ENCODE peak calls at places on chromosomes 7 and 10, in nine cellular contexts. K, R, M, I, O, A, P, U and Y are unnamed samples.

GRCh38 chr10:81146436-81146835 is 608.7 kb downstream of the SH2D4B start:
- DNase-seq in K (no peak), R (no peak), M (no peak), I (no peak), O (no peak), A (no peak), P (no peak), U (no peak), Y (no peak)

GRCh38 chr7:94975316-94975715 is 67.9 kb downstream of the PPP1R9A start:
- DNase-seq in K (peak), R (no peak), M (no peak), I (no peak), O (no peak), A (no peak), P (no peak), U (no peak), Y (no peak)

GRCh38 chr10:125141150-125141859 is 19.1 kb downstream of the CTBP2 start:
- DNase-seq in K (no peak), R (no peak), M (no peak), I (no peak), O (no peak), A (no peak), P (no peak), U (no peak), Y (no peak)

GRCh38 chr7:124840435-124840834 is 74.8 kb upstream of the GPR37 start:
- DNase-seq in K (peak), R (no peak), M (no peak), I (no peak), O (no peak), A (no peak), P (no peak), U (no peak), Y (no peak)

GRCh38 chr10:6678211-6678803 is 98.2 kb upstream of the PRKCQ start:
- DNase-seq in K (peak), R (peak), M (peak), I (peak), O (no peak), A (no peak), P (peak), U (no peak), Y (peak)

GRCh38 chr7:5426226-5426475 is 2.5 kb upstream of the TNRC18 start:
- DNase-seq in K (no peak), R (no peak), M (no peak), I (no peak), O (no peak), A (no peak), P (no peak), U (no peak), Y (no peak)

GRCh38 chr7:80552304-80552703 is 40.4 kb upstream of the GNAT3 start:
- DNase-seq in K (no peak), R (no peak), M (no peak), I (no peak), O (no peak), A (no peak), P (no peak), U (no peak), Y (no peak)

GRCh38 chr10:2851544-2851943 is 215.8 kb upstream of the PFKP start:
- DNase-seq in K (no peak), R (no peak), M (no peak), I (no peak), O (no peak), A (no peak), P (no peak), U (no peak), Y (no peak)

GRCh38 chr7:13028731-13029099 is 341.3 kb downstream of the ARL4A start:
- DNase-seq in K (no peak), R (no peak), M (no peak), I (no peak), O (no peak), A (no peak), P (no peak), U (no peak), Y (no peak)

GRCh38 chr10:26737730-26738129 is 40.2 kb downstream of the PDSS1 start:
- DNase-seq in K (no peak), R (no peak), M (no peak), I (no peak), O (no peak), A (no peak), P (no peak), U (no peak), Y (no peak)

GRCh38 chr7:80637453-80637852 is 989 bp upstream of the CD36 start:
- DNase-seq in K (no peak), R (no peak), M (no peak), I (no peak), O (no peak), A (no peak), P (no peak), U (no peak), Y (no peak)

GRCh38 chr7:53541467-53541866 is 506.0 kb downstream of the POM121L12 start:
- DNase-seq in K (no peak), R (peak), M (no peak), I (no peak), O (no peak), A (no peak), P (no peak), U (no peak), Y (no peak)

GRCh38 chr7:66844552-66845381 is 76.3 kb upstream of the TMEM248 start:
- DNase-seq in K (peak), R (peak), M (peak), I (peak), O (peak), A (peak), P (peak), U (peak), Y (peak)

GRCh38 chr7:51045319-51046102 is 262.8 kb upstream of the GRB10 start:
- DNase-seq in K (peak), R (no peak), M (no peak), I (no peak), O (no peak), A (no peak), P (no peak), U (no peak), Y (no peak)

GRCh38 chr10:93757136-93757535 is 600 bp upstream of the LGI1 start:
- DNase-seq in K (no peak), R (no peak), M (no peak), I (peak), O (no peak), A (no peak), P (no peak), U (no peak), Y (peak)